ENCODE peak calls at places on chromosome 18, in seven cellular contexts. One of them, this sample, is unnamed.

GRCh38 chr18:7021994-7022840 is 95.4 kb downstream of the LAMA1 start:
- DNase-seq in activated T-cell treated with anti-CD3 and anti-CD28 coated beads for 48 hours: no peak
- DNase-seq in testis: no peak
- DNase-seq in NCI-H1694: no peak
- DNase-seq in left colon: peak
- DNase-seq in fibroblast of mammary gland: peak
- DNase-seq in neural crest cell: no peak
- DNase-seq in this sample: no peak

GRCh38 chr18:40152859-40153258 is 1802.2 kb upstream of the PIK3C3 start:
- DNase-seq in left colon: no peak
- DNase-seq in fibroblast of mammary gland: peak
- DNase-seq in neural crest cell: no peak
- DNase-seq in NCI-H1694: no peak
- DNase-seq in testis: no peak
- DNase-seq in activated T-cell treated with anti-CD3 and anti-CD28 coated beads for 48 hours: no peak
- DNase-seq in this sample: no peak

GRCh38 chr18:45997689-45998088 is 30.6 kb upstream of the EPG5 start:
- DNase-seq in neural crest cell: no peak
- DNase-seq in left colon: no peak
- DNase-seq in activated T-cell treated with anti-CD3 and anti-CD28 coated beads for 48 hours: peak
- DNase-seq in fibroblast of mammary gland: no peak
- DNase-seq in NCI-H1694: no peak
- DNase-seq in testis: no peak
- DNase-seq in this sample: no peak

GRCh38 chr18:26909599-26910290 is 44.2 kb upstream of the AQP4 start:
- DNase-seq in left colon: no peak
- DNase-seq in neural crest cell: no peak
- DNase-seq in fibroblast of mammary gland: no peak
- DNase-seq in activated T-cell treated with anti-CD3 and anti-CD28 coated beads for 48 hours: no peak
- DNase-seq in testis: no peak
- DNase-seq in NCI-H1694: no peak
- DNase-seq in this sample: no peak

GRCh38 chr18:48780151-48781001 is 170.4 kb downstream of the SMAD7 start:
- DNase-seq in neural crest cell: no peak
- DNase-seq in fibroblast of mammary gland: peak
- DNase-seq in testis: no peak
- DNase-seq in left colon: no peak
- DNase-seq in NCI-H1694: no peak
- DNase-seq in activated T-cell treated with anti-CD3 and anti-CD28 coated beads for 48 hours: no peak
- DNase-seq in this sample: no peak

GRCh38 chr18:37299471-37300304 is 265.9 kb downstream of the CELF4 start:
- DNase-seq in neural crest cell: no peak
- DNase-seq in testis: peak
- DNase-seq in activated T-cell treated with anti-CD3 and anti-CD28 coated beads for 48 hours: no peak
- DNase-seq in left colon: peak
- DNase-seq in NCI-H1694: peak
- DNase-seq in fibroblast of mammary gland: peak
- DNase-seq in this sample: no peak

GRCh38 chr18:74315464-74316256 is at the start of gene C18orf63:
- DNase-seq in activated T-cell treated with anti-CD3 and anti-CD28 coated beads for 48 hours: no peak
- DNase-seq in left colon: no peak
- DNase-seq in testis: peak
- DNase-seq in neural crest cell: no peak
- DNase-seq in NCI-H1694: no peak
- DNase-seq in fibroblast of mammary gland: no peak
- DNase-seq in this sample: no peak

GRCh38 chr18:23178661-23179081 is 43.4 kb downstream of the CABLES1 start:
- DNase-seq in neural crest cell: no peak
- DNase-seq in testis: no peak
- DNase-seq in left colon: no peak
- DNase-seq in fibroblast of mammary gland: no peak
- DNase-seq in NCI-H1694: no peak
- DNase-seq in activated T-cell treated with anti-CD3 and anti-CD28 coated beads for 48 hours: no peak
- DNase-seq in this sample: no peak

GRCh38 chr18:13262839-13263691 is 44.5 kb downstream of the LDLRAD4 start:
- DNase-seq in NCI-H1694: no peak
- DNase-seq in activated T-cell treated with anti-CD3 and anti-CD28 coated beads for 48 hours: no peak
- DNase-seq in fibroblast of mammary gland: no peak
- DNase-seq in neural crest cell: no peak
- DNase-seq in left colon: no peak
- DNase-seq in testis: no peak
- DNase-seq in this sample: no peak

GRCh38 chr18:1846640-1847039 is 724.7 kb downstream of the METTL4 start:
- DNase-seq in NCI-H1694: no peak
- DNase-seq in fibroblast of mammary gland: no peak
- DNase-seq in testis: no peak
- DNase-seq in activated T-cell treated with anti-CD3 and anti-CD28 coated beads for 48 hours: no peak
- DNase-seq in left colon: no peak
- DNase-seq in neural crest cell: no peak
- DNase-seq in this sample: no peak

GRCh38 chr18:45774065-45774521 is 50.1 kb downstream of the SLC14A1 start:
- DNase-seq in NCI-H1694: no peak
- DNase-seq in fibroblast of mammary gland: peak
- DNase-seq in neural crest cell: no peak
- DNase-seq in left colon: no peak
- DNase-seq in testis: no peak
- DNase-seq in activated T-cell treated with anti-CD3 and anti-CD28 coated beads for 48 hours: no peak
- DNase-seq in this sample: no peak

GRCh38 chr18:7273301-7273911 is 42.5 kb downstream of the LRRC30 start:
- DNase-seq in activated T-cell treated with anti-CD3 and anti-CD28 coated beads for 48 hours: no peak
- DNase-seq in neural crest cell: no peak
- DNase-seq in testis: peak
- DNase-seq in fibroblast of mammary gland: peak
- DNase-seq in NCI-H1694: no peak
- DNase-seq in left colon: peak
- DNase-seq in this sample: no peak

GRCh38 chr18:3094355-3094684 is 81.4 kb upstream of the LPIN2 start:
- DNase-seq in testis: no peak
- DNase-seq in activated T-cell treated with anti-CD3 and anti-CD28 coated beads for 48 hours: no peak
- DNase-seq in left colon: no peak
- DNase-seq in fibroblast of mammary gland: no peak
- DNase-seq in neural crest cell: no peak
- DNase-seq in NCI-H1694: no peak
- DNase-seq in this sample: no peak

GRCh38 chr18:23995180-23995579 is 19.4 kb upstream of the TTC39C start:
- DNase-seq in fibroblast of mammary gland: no peak
- DNase-seq in left colon: no peak
- DNase-seq in activated T-cell treated with anti-CD3 and anti-CD28 coated beads for 48 hours: no peak
- DNase-seq in NCI-H1694: no peak
- DNase-seq in neural crest cell: no peak
- DNase-seq in testis: no peak
- DNase-seq in this sample: no peak

This sample was measured in GM19239.